ENCODE peak calls at places on chromosome 5, in six cellular contexts. One of them, this sample, is unnamed.

GRCh38 chr5:89901983-89902382 is 507.6 kb downstream of the CETN3 start:
- DNase-seq in foreskin melanocyte: no peak
- DNase-seq in glutamatergic neuron: no peak
- DNase-seq in H7: no peak
- DNase-seq in fibroblast of pulmonary artery: no peak
- DNase-seq in stimulated activated CD8-positive, alpha-beta memory T cell treated with anti-CD3 and anti-CD28 coated beads, Interleukin-15, amount 100 ng/mL, for 4 hours: no peak
- DNase-seq in this sample: no peak

GRCh38 chr5:129118405-129118804 is 23.9 kb downstream of the ISOC1 start:
- DNase-seq in foreskin melanocyte: no peak
- DNase-seq in glutamatergic neuron: no peak
- DNase-seq in H7: no peak
- DNase-seq in fibroblast of pulmonary artery: no peak
- DNase-seq in stimulated activated CD8-positive, alpha-beta memory T cell treated with anti-CD3 and anti-CD28 coated beads, Interleukin-15, amount 100 ng/mL, for 4 hours: no peak
- DNase-seq in this sample: no peak

GRCh38 chr5:73367650-73368049 is 80.9 kb downstream of the FOXD1 start:
- DNase-seq in foreskin melanocyte: peak
- DNase-seq in glutamatergic neuron: no peak
- DNase-seq in H7: no peak
- DNase-seq in fibroblast of pulmonary artery: peak
- DNase-seq in stimulated activated CD8-positive, alpha-beta memory T cell treated with anti-CD3 and anti-CD28 coated beads, Interleukin-15, amount 100 ng/mL, for 4 hours: no peak
- DNase-seq in this sample: no peak

GRCh38 chr5:74279244-74279643 is 361.3 kb downstream of the ENC1 start:
- DNase-seq in foreskin melanocyte: no peak
- DNase-seq in glutamatergic neuron: no peak
- DNase-seq in H7: no peak
- DNase-seq in fibroblast of pulmonary artery: no peak
- DNase-seq in stimulated activated CD8-positive, alpha-beta memory T cell treated with anti-CD3 and anti-CD28 coated beads, Interleukin-15, amount 100 ng/mL, for 4 hours: no peak
- DNase-seq in this sample: no peak

GRCh38 chr5:112412370-112412769 is 6.7 kb downstream of the EPB41L4A start:
- DNase-seq in foreskin melanocyte: no peak
- DNase-seq in glutamatergic neuron: no peak
- DNase-seq in H7: no peak
- DNase-seq in fibroblast of pulmonary artery: no peak
- DNase-seq in stimulated activated CD8-positive, alpha-beta memory T cell treated with anti-CD3 and anti-CD28 coated beads, Interleukin-15, amount 100 ng/mL, for 4 hours: no peak
- DNase-seq in this sample: no peak

GRCh38 chr5:180115326-180116076 is 43.9 kb upstream of the RNF130 start:
- DNase-seq in foreskin melanocyte: no peak
- DNase-seq in glutamatergic neuron: peak
- DNase-seq in H7: peak
- DNase-seq in fibroblast of pulmonary artery: no peak
- DNase-seq in stimulated activated CD8-positive, alpha-beta memory T cell treated with anti-CD3 and anti-CD28 coated beads, Interleukin-15, amount 100 ng/mL, for 4 hours: no peak
- DNase-seq in this sample: no peak

GRCh38 chr5:81360640-81361039 is 33.3 kb downstream of the ACOT12 start:
- DNase-seq in foreskin melanocyte: no peak
- DNase-seq in glutamatergic neuron: no peak
- DNase-seq in H7: no peak
- DNase-seq in fibroblast of pulmonary artery: no peak
- DNase-seq in stimulated activated CD8-positive, alpha-beta memory T cell treated with anti-CD3 and anti-CD28 coated beads, Interleukin-15, amount 100 ng/mL, for 4 hours: no peak
- DNase-seq in this sample: no peak

GRCh38 chr5:54868511-54869483 is 116.6 kb downstream of the ESM1 start:
- DNase-seq in foreskin melanocyte: no peak
- DNase-seq in glutamatergic neuron: no peak
- DNase-seq in H7: no peak
- DNase-seq in fibroblast of pulmonary artery: no peak
- DNase-seq in stimulated activated CD8-positive, alpha-beta memory T cell treated with anti-CD3 and anti-CD28 coated beads, Interleukin-15, amount 100 ng/mL, for 4 hours: no peak
- DNase-seq in this sample: no peak

GRCh38 chr5:148205044-148205813 is 2.4 kb downstream of the SPINK6 start:
- DNase-seq in foreskin melanocyte: no peak
- DNase-seq in glutamatergic neuron: no peak
- DNase-seq in H7: no peak
- DNase-seq in fibroblast of pulmonary artery: no peak
- DNase-seq in stimulated activated CD8-positive, alpha-beta memory T cell treated with anti-CD3 and anti-CD28 coated beads, Interleukin-15, amount 100 ng/mL, for 4 hours: no peak
- DNase-seq in this sample: no peak

GRCh38 chr5:73825736-73826135 is 199.7 kb downstream of the ARHGEF28 start:
- DNase-seq in foreskin melanocyte: no peak
- DNase-seq in glutamatergic neuron: no peak
- DNase-seq in H7: no peak
- DNase-seq in fibroblast of pulmonary artery: no peak
- DNase-seq in stimulated activated CD8-positive, alpha-beta memory T cell treated with anti-CD3 and anti-CD28 coated beads, Interleukin-15, amount 100 ng/mL, for 4 hours: no peak
- DNase-seq in this sample: no peak

GRCh38 chr5:133384903-133385302 is 227.4 kb downstream of the FSTL4 start:
- DNase-seq in foreskin melanocyte: no peak
- DNase-seq in glutamatergic neuron: no peak
- DNase-seq in H7: no peak
- DNase-seq in fibroblast of pulmonary artery: no peak
- DNase-seq in stimulated activated CD8-positive, alpha-beta memory T cell treated with anti-CD3 and anti-CD28 coated beads, Interleukin-15, amount 100 ng/mL, for 4 hours: no peak
- DNase-seq in this sample: no peak

GRCh38 chr5:139861021-139861888 is 65.6 kb downstream of the PSD2 start:
- DNase-seq in foreskin melanocyte: no peak
- DNase-seq in glutamatergic neuron: no peak
- DNase-seq in H7: no peak
- DNase-seq in fibroblast of pulmonary artery: no peak
- DNase-seq in stimulated activated CD8-positive, alpha-beta memory T cell treated with anti-CD3 and anti-CD28 coated beads, Interleukin-15, amount 100 ng/mL, for 4 hours: no peak
- DNase-seq in this sample: no peak

GRCh38 chr5:138408023-138408422 is 30.8 kb upstream of the REEP2 start:
- DNase-seq in foreskin melanocyte: no peak
- DNase-seq in glutamatergic neuron: peak
- DNase-seq in H7: no peak
- DNase-seq in fibroblast of pulmonary artery: no peak
- DNase-seq in stimulated activated CD8-positive, alpha-beta memory T cell treated with anti-CD3 and anti-CD28 coated beads, Interleukin-15, amount 100 ng/mL, for 4 hours: no peak
- DNase-seq in this sample: no peak